ENCODE peak calls at places on chromosome 19, in seven cellular contexts. One of them, this sample, is unnamed.

GRCh38 chr19:55005684-55006488 is 32.2 kb downstream of the GP6 start:
- DNase-seq in fibroblast of lung: peak; percentile 46
- DNase-seq in left lung: no peak
- DNase-seq in uterus: no peak
- DNase-seq in BJ: no peak
- DNase-seq in fibroblast of the aortic adventitia: no peak
- DNase-seq in AG10803: no peak
- DNase-seq in this sample: peak; percentile 13

GRCh38 chr19:3270908-3271307 is 46.4 kb downstream of the CELF5 start:
- DNase-seq in fibroblast of lung: peak; percentile 47
- DNase-seq in fibroblast of the aortic adventitia: peak; percentile 32
- DNase-seq in uterus: no peak
- DNase-seq in AG10803: peak; percentile 22
- DNase-seq in left lung: no peak
- DNase-seq in BJ: no peak
- DNase-seq in this sample: no peak

GRCh38 chr19:4390017-4390861 is 10.1 kb downstream of the SH3GL1 start:
- DNase-seq in fibroblast of lung: peak; percentile 59
- DNase-seq in uterus: no peak
- DNase-seq in AG10803: peak; percentile 55
- DNase-seq in left lung: peak; percentile 80
- DNase-seq in fibroblast of the aortic adventitia: peak; percentile 63
- DNase-seq in BJ: no peak
- DNase-seq in this sample: no peak

GRCh38 chr19:5225486-5226345 is 114.9 kb downstream of the PTPRS start:
- DNase-seq in BJ: no peak
- DNase-seq in fibroblast of the aortic adventitia: no peak
- DNase-seq in fibroblast of lung: no peak
- DNase-seq in left lung: no peak
- DNase-seq in uterus: no peak
- DNase-seq in AG10803: no peak
- DNase-seq in this sample: no peak

GRCh38 chr19:3621689-3622088 is 4.9 kb downstream of the CACTIN start:
- DNase-seq in BJ: no peak
- DNase-seq in left lung: no peak
- DNase-seq in uterus: no peak
- DNase-seq in fibroblast of lung: no peak
- DNase-seq in AG10803: no peak
- DNase-seq in fibroblast of the aortic adventitia: no peak
- DNase-seq in this sample: no peak

GRCh38 chr19:40006273-40006691 is 9.4 kb downstream of the ZNF546 start:
- DNase-seq in AG10803: peak; percentile 70
- DNase-seq in BJ: no peak
- DNase-seq in fibroblast of the aortic adventitia: peak; percentile 70
- DNase-seq in uterus: no peak
- DNase-seq in fibroblast of lung: peak; percentile 72
- DNase-seq in left lung: no peak
- DNase-seq in this sample: no peak

GRCh38 chr19:30136591-30136990 is 194.6 kb downstream of the URI1 start:
- DNase-seq in uterus: no peak
- DNase-seq in fibroblast of lung: no peak
- DNase-seq in left lung: no peak
- DNase-seq in fibroblast of the aortic adventitia: no peak
- DNase-seq in BJ: no peak
- DNase-seq in AG10803: peak; percentile 3
- DNase-seq in this sample: no peak

GRCh38 chr19:3516675-3517207 is 10.6 kb downstream of the FZR1 start:
- DNase-seq in left lung: no peak
- DNase-seq in uterus: no peak
- DNase-seq in AG10803: no peak
- DNase-seq in fibroblast of lung: no peak
- DNase-seq in BJ: no peak
- DNase-seq in fibroblast of the aortic adventitia: no peak
- DNase-seq in this sample: no peak

GRCh38 chr19:3699741-3700241 is 477 bp downstream of the PIP5K1C start:
- DNase-seq in AG10803: no peak
- DNase-seq in left lung: peak; percentile 84
- DNase-seq in fibroblast of lung: no peak
- DNase-seq in fibroblast of the aortic adventitia: no peak
- DNase-seq in BJ: no peak
- DNase-seq in uterus: no peak
- DNase-seq in this sample: no peak

GRCh38 chr19:52703917-52704316 is 30.9 kb downstream of the ZNF611 start:
- DNase-seq in left lung: no peak
- DNase-seq in uterus: no peak
- DNase-seq in fibroblast of the aortic adventitia: no peak
- DNase-seq in fibroblast of lung: no peak
- DNase-seq in AG10803: no peak
- DNase-seq in BJ: no peak
- DNase-seq in this sample: no peak

GRCh38 chr19:20051841-20052768 is 12.8 kb upstream of the ZNF682 start:
- DNase-seq in uterus: peak; percentile 94
- DNase-seq in fibroblast of the aortic adventitia: peak; percentile 97
- DNase-seq in left lung: peak; percentile 94
- DNase-seq in BJ: peak; percentile 88
- DNase-seq in AG10803: peak; percentile 97
- DNase-seq in fibroblast of lung: peak; percentile 99
- DNase-seq in this sample: peak; percentile 92

DNA sequence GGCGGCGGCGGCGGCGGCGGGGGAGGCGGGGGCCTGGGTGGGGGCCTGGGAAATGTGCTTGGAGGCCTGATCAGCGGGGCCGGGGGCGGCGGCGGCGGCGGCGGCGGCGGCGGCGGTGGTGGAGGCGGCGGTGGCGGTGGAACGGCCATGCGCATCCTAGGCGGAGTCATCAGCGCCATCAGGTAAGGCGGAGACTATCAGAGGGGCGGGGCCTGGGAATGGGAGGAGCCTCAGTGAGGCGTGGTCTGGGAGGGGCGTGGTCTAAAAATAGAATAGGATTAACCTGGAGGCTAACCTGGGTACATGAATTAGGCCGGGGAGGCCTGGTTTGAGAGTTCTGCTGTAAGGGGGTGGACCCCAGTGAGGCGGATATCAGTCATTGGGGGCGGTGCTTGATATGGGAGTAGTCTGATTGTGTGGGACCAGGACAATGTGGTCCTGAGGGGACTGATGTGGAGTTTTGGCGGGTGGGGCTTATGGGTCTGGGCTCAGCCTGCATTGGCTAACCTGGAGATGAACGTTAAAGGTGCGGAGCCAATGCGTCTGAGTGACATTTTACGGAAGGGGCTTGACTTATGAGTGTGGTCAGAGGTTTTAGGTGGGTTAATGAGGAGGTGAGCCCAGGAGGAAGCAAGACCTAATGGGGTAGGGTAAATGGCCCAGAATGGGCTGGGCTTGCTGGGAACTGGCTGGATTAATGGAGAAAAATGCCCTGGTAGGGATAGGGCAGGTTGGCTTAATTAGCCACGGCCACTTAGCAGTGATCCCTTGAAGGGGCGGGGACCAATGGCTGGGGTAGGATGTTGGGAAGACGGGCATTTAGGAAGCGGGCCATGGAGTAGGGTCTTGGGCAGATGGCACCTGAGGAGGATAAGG is 1.4 kb downstream of the CAPNS1 start:
- DNase-seq in AG10803: peak; percentile 75
- DNase-seq in fibroblast of the aortic adventitia: peak; percentile 75
- DNase-seq in left lung: peak; percentile 93
- DNase-seq in fibroblast of lung: peak; percentile 80
- DNase-seq in BJ: no peak
- DNase-seq in uterus: peak; percentile 92
- DNase-seq in this sample: no peak
- H3K4me3 ChIP-seq in AG10803: peak overlapping the region; percentile 79
- H3K4me3 ChIP-seq in fibroblast of the aortic adventitia: peak overlapping the region; percentile 94
- H3K4me3 ChIP-seq in left lung: peak overlapping the region; percentile 96
- H3K4me3 ChIP-seq in fibroblast of lung: peak overlapping the region; percentile 89
- H3K4me3 ChIP-seq in BJ: peak overlapping the region; percentile 94
- H3K4me3 ChIP-seq in uterus: peak overlapping the region; percentile 80
- H3K4me3 ChIP-seq in this sample: peak overlapping the region; percentile 90

DNA sequence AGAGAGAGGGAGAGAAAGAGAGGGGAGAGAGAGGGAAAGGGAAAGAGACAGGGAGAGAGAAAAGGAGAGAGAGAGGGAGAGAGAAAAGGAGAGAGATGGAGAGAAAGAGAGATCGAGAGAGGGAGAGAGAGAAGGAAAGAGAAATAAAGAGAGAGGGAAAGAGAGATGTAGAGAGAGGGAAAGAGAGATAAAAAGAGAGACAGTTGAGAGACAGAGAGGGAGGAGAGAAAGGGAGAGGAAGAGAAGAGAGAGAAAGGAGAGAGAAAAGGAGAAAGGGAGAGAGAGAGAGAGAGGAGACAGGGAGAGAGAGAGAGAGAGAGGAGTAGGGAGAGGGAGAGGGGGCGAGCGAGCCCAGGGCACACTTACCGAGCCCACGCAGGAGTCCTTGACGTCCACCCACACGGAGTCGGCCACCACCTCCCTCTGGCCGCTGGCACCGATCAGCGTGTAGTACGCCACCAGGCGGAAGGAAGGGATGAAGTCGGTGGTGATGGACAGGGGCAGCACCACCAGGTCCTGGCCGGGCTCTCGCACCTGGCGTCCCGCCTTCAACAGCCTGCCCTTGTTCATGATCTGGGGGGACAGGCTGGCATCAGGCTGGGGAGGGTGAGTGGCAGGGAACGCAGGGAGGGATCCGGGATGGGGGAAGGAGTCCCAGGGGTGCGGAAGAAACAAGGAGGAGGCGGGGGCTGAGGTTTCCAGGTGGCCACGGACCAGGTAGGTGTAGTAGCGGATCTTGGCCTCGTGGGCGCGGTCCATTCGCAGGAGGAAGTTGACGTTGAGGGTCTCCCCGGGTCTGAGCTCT is 10.0 kb downstream of the C3 start:
- DNase-seq in left lung: peak; percentile 79
- DNase-seq in AG10803: no peak
- DNase-seq in fibroblast of the aortic adventitia: no peak
- DNase-seq in BJ: no peak
- DNase-seq in fibroblast of lung: no peak
- DNase-seq in uterus: no peak
- DNase-seq in this sample: no peak
- H3K4me3 ChIP-seq in left lung: no peak overlapping the region
- H3K4me3 ChIP-seq in AG10803: no peak overlapping the region
- H3K4me3 ChIP-seq in fibroblast of the aortic adventitia: no peak overlapping the region
- H3K4me3 ChIP-seq in BJ: no peak overlapping the region
- H3K4me3 ChIP-seq in fibroblast of lung: no peak overlapping the region
- H3K4me3 ChIP-seq in uterus: no peak overlapping the region
- H3K4me3 ChIP-seq in this sample: no peak overlapping the region

GRCh38 chr19:465056-465816 is 4.4 kb upstream of the SHC2 start:
- DNase-seq in uterus: no peak
- DNase-seq in BJ: no peak
- DNase-seq in left lung: no peak
- DNase-seq in AG10803: no peak
- DNase-seq in fibroblast of the aortic adventitia: no peak
- DNase-seq in fibroblast of lung: no peak
- DNase-seq in this sample: no peak

GRCh38 chr19:461664-462551 is 1.1 kb upstream of the SHC2 start:
- DNase-seq in AG10803: no peak
- DNase-seq in fibroblast of lung: no peak
- DNase-seq in BJ: no peak
- DNase-seq in uterus: peak; percentile 29
- DNase-seq in fibroblast of the aortic adventitia: no peak
- DNase-seq in left lung: peak; percentile 82
- DNase-seq in this sample: no peak

GRCh38 chr19:463483-464130 is 2.8 kb upstream of the SHC2 start:
- DNase-seq in fibroblast of lung: no peak
- DNase-seq in fibroblast of the aortic adventitia: no peak
- DNase-seq in BJ: no peak
- DNase-seq in left lung: peak; percentile 64
- DNase-seq in AG10803: no peak
- DNase-seq in uterus: no peak
- DNase-seq in this sample: no peak

GRCh38 chr19:460877-461609 is at the start of gene SHC2:
- DNase-seq in left lung: peak; percentile 58
- DNase-seq in AG10803: no peak
- DNase-seq in BJ: no peak
- DNase-seq in uterus: peak; percentile 41
- DNase-seq in fibroblast of lung: no peak
- DNase-seq in fibroblast of the aortic adventitia: no peak
- DNase-seq in this sample: no peak

DNA sequence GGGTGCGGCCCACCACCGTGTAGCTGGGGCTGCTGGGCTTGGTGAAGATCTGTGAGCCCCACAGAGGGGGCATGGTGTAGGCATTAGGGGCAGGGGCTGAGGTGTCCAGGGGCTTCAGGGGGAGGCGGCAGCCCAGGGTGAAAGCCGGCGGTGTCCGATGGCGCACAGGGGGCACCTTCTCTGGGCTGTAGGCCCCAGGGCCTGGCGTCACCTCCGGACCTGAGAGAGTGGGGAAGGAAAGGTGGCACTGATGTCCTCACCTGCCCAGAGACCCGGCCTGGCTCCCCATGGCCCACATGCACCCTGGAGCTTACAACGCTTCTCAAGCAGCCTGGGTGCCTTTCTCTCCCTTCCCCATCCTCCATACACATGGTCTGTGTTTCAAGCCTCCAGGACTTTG is 3.3 kb upstream of the SHC2 start:
- DNase-seq in left lung: no peak
- DNase-seq in fibroblast of lung: no peak
- DNase-seq in AG10803: no peak
- DNase-seq in BJ: no peak
- DNase-seq in uterus: no peak
- DNase-seq in fibroblast of the aortic adventitia: no peak
- DNase-seq in this sample: no peak
- H3K4me3 ChIP-seq in left lung: no peak overlapping the region
- H3K4me3 ChIP-seq in fibroblast of lung: no peak overlapping the region
- H3K4me3 ChIP-seq in AG10803: no peak overlapping the region
- H3K4me3 ChIP-seq in BJ: no peak overlapping the region
- H3K4me3 ChIP-seq in uterus: no peak overlapping the region
- H3K4me3 ChIP-seq in fibroblast of the aortic adventitia: no peak overlapping the region
- H3K4me3 ChIP-seq in this sample: no peak overlapping the region

GRCh38 chr19:730382-730668 is 20.6 kb upstream of the MISP start:
- DNase-seq in AG10803: no peak
- DNase-seq in fibroblast of lung: no peak
- DNase-seq in left lung: no peak
- DNase-seq in BJ: no peak
- DNase-seq in uterus: no peak
- DNase-seq in fibroblast of the aortic adventitia: no peak
- DNase-seq in this sample: no peak

GRCh38 chr19:729564-730381 is 21.0 kb downstream of the PALM start:
- DNase-seq in fibroblast of the aortic adventitia: no peak
- DNase-seq in BJ: no peak
- DNase-seq in left lung: no peak
- DNase-seq in fibroblast of lung: no peak
- DNase-seq in uterus: no peak
- DNase-seq in AG10803: no peak
- DNase-seq in this sample: no peak

GRCh38 chr19:728011-728410 is 19.3 kb downstream of the PALM start:
- DNase-seq in uterus: peak; percentile 77
- DNase-seq in fibroblast of lung: peak; percentile 46
- DNase-seq in fibroblast of the aortic adventitia: no peak
- DNase-seq in BJ: no peak
- DNase-seq in AG10803: no peak
- DNase-seq in left lung: peak; percentile 81
- DNase-seq in this sample: no peak

GRCh38 chr19:732325-733069 is 18.4 kb upstream of the MISP start:
- DNase-seq in fibroblast of the aortic adventitia: no peak
- DNase-seq in left lung: no peak
- DNase-seq in AG10803: no peak
- DNase-seq in uterus: no peak
- DNase-seq in fibroblast of lung: no peak
- DNase-seq in BJ: no peak
- DNase-seq in this sample: no peak

DNA sequence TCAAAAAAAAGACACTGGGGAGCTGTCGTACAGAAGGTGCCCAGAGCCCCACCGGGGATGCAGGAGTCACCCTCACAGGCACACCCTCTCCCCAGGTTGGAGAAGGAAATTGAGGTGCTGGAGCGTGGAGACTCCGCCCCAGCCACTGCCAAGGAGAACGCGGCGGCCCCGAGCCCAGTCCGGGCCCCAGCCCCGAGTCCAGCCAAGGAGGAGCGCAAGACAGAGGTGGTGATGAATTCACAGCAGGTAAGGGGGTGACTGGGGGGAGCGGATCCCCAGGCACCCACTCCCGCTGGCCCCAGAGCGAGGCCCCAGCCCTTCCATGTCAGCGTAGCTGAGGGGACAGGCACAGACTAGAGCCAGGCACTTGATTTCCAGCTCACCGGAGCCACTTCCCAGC is 19.9 kb upstream of the MISP start:
- DNase-seq in fibroblast of the aortic adventitia: no peak
- DNase-seq in BJ: no peak
- DNase-seq in AG10803: no peak
- DNase-seq in fibroblast of lung: no peak
- DNase-seq in left lung: no peak
- DNase-seq in uterus: no peak
- DNase-seq in this sample: no peak
- H3K4me3 ChIP-seq in fibroblast of the aortic adventitia: no peak overlapping the region
- H3K4me3 ChIP-seq in BJ: no peak overlapping the region
- H3K4me3 ChIP-seq in AG10803: no peak overlapping the region
- H3K4me3 ChIP-seq in fibroblast of lung: no peak overlapping the region
- H3K4me3 ChIP-seq in left lung: no peak overlapping the region
- H3K4me3 ChIP-seq in uterus: no peak overlapping the region
- H3K4me3 ChIP-seq in this sample: no peak overlapping the region

This sample was measured in epithelial cell of proximal tubule.